ENCODE peak calls at places on chromosomes 12 and 14, in four cellular contexts. X, R, A and V are unnamed samples.

GRCh38 chr12:9118161-9118560 is 2.4 kb upstream of the A2M start:
- DNase-seq in X (no peak), R (no peak), A (no peak), V (no peak)

GRCh38 chr12:47770086-47770726 is 2.8 kb upstream of the SLC48A1 start:
- DNase-seq in X (no peak), R (no peak), A (no peak), V (no peak)

GRCh38 chr14:91350813-91351507 is 66.7 kb downstream of the CCDC88C start:
- DNase-seq in X (no peak), R (no peak), A (peak), V (no peak)

GRCh38 chr12:96099431-96099830 is 64.0 kb upstream of the LTA4H start:
- DNase-seq in X (no peak), R (no peak), A (no peak), V (no peak)

GRCh38 chr12:98399532-98399931 is 115.9 kb upstream of the TMPO start:
- DNase-seq in X (no peak), R (peak), A (peak), V (no peak)

GRCh38 chr12:6688543-6688999 is 604 bp downstream of the ZNF384 start:
- DNase-seq in X (no peak), R (no peak), A (no peak), V (no peak)

GRCh38 chr12:69985656-69986055 is 160.6 kb downstream of the MYRFL start:
- DNase-seq in X (no peak), R (no peak), A (peak), V (peak)

GRCh38 chr12:49823951-49824350 is 4.3 kb downstream of the NCKAP5L start:
- DNase-seq in X (no peak), R (no peak), A (no peak), V (peak)

GRCh38 chr12:52585951-52586350 is 12.3 kb upstream of the KRT74 start:
- DNase-seq in X (no peak), R (no peak), A (peak), V (no peak)

GRCh38 chr12:38160318-38161122 is 156.1 kb upstream of the ALG10B start:
- DNase-seq in X (no peak), R (no peak), A (no peak), V (no peak)

GRCh38 chr12:110561471-110562201 is 21.5 kb downstream of the PPTC7 start:
- DNase-seq in X (no peak), R (no peak), A (no peak), V (no peak)

GRCh38 chr14:20662968-20663731 is 21.2 kb upstream of the RNASE4 start:
- DNase-seq in X (no peak), R (peak), A (peak), V (no peak)

GRCh38 chr14:72049462-72049861 is 117.2 kb downstream of the RGS6 start:
- DNase-seq in X (no peak), R (peak), A (peak), V (no peak)

GRCh38 chr14:99123208-99123870 is 148.7 kb downstream of the BCL11B start:
- DNase-seq in X (no peak), R (no peak), A (no peak), V (no peak)

GRCh38 chr12:124191024-124191359 is 103.9 kb upstream of the RFLNA start:
- DNase-seq in X (peak), R (no peak), A (no peak), V (peak)

GRCh38 chr12:18439541-18439940 is 178.2 kb downstream of the PIK3C2G start:
- DNase-seq in X (no peak), R (no peak), A (no peak), V (no peak)

GRCh38 chr14:20808084-20808483 is 5.4 kb upstream of the RNASE1 start:
- DNase-seq in X (no peak), R (no peak), A (no peak), V (no peak)

GRCh38 chr12:122184522-122184921 is 1.6 kb downstream of the LRRC43 start:
- DNase-seq in X (no peak), R (no peak), A (no peak), V (no peak)

GRCh38 chr14:55031190-55031589 is 4.2 kb downstream of the SOCS4 start:
- DNase-seq in X (no peak), R (no peak), A (no peak), V (no peak)

GRCh38 chr14:23351681-23352505 is 794 bp downstream of the SLC22A17 start:
- DNase-seq in X (no peak), R (no peak), A (peak), V (peak)

GRCh38 chr14:28280997-28281598 is 485.5 kb upstream of the FOXG1 start:
- DNase-seq in X (no peak), R (no peak), A (no peak), V (no peak)

GRCh38 chr12:52347546-52348510 is 19.5 kb downstream of the KRT85 start:
- DNase-seq in X (no peak), R (no peak), A (no peak), V (peak)

GRCh38 chr12:12582895-12583303 is 20.2 kb upstream of the DUSP16 start:
- DNase-seq in X (no peak), R (no peak), A (peak), V (no peak)

GRCh38 chr14:64193821-64194220 is 100.3 kb downstream of the ESR2 start:
- DNase-seq in X (no peak), R (no peak), A (no peak), V (no peak)

GRCh38 chr14:62002636-62003035 is 240.4 kb downstream of the SNAPC1 start:
- DNase-seq in X (no peak), R (no peak), A (no peak), V (no peak)

GRCh38 chr12:3365416-3366385 is 125.3 kb upstream of the PRMT8 start:
- DNase-seq in X (no peak), R (no peak), A (no peak), V (peak)

GRCh38 chr12:3077572-3078081 is 448 bp downstream of the TSPAN9 start:
- DNase-seq in X (no peak), R (peak), A (no peak), V (no peak)

GRCh38 chr14:59221558-59221957 is 33.1 kb downstream of the DAAM1 start:
- DNase-seq in X (no peak), R (peak), A (no peak), V (no peak)

GRCh38 chr12:115871714-115872113 is 405.8 kb downstream of the MED13L start:
- DNase-seq in X (peak), R (peak), A (no peak), V (peak)

GRCh38 chr14:68124885-68125731 is 305.5 kb downstream of the RAD51B start:
- DNase-seq in X (no peak), R (no peak), A (no peak), V (no peak)

GRCh38 chr14:68000516-68000915 is 180.9 kb downstream of the RAD51B start:
- DNase-seq in X (no peak), R (peak), A (no peak), V (no peak)

GRCh38 chr14:31843361-31844091 is 233.6 kb upstream of the ARHGAP5 start:
- DNase-seq in X (no peak), R (no peak), A (no peak), V (no peak)

GRCh38 chr12:2679816-2680675 is 114.7 kb upstream of the FKBP4 start:
- DNase-seq in X (no peak), R (no peak), A (no peak), V (no peak)